ENCODE peak calls at places on chromosomes 1 and 21, in six cellular contexts. One of them, this sample, is unnamed.
A peak's percentile ranks its signal among the peaks of the same experiment; 100 is the strongest.

GRCh38 chr1:76299036-76299435 is 224.5 kb downstream of the ST6GALNAC3 start:
- DNase-seq in AG09319: no peak
- DNase-seq in CD8-positive, alpha-beta T cell: no peak
- DNase-seq in lower leg skin: no peak
- DNase-seq in fibroblast of lung: no peak
- DNase-seq in cardiac fibroblast: no peak
- DNase-seq in this sample: no peak

GRCh38 chr21:32578107-32578691 is 7.1 kb downstream of the TCP10L start:
- DNase-seq in AG09319: no peak
- DNase-seq in CD8-positive, alpha-beta T cell: no peak
- DNase-seq in lower leg skin: no peak
- DNase-seq in fibroblast of lung: no peak
- DNase-seq in cardiac fibroblast: peak; percentile 17
- DNase-seq in this sample: peak; percentile 56

GRCh38 chr1:29890201-29890959 is 654.1 kb downstream of the PTPRU start:
- DNase-seq in AG09319: no peak
- DNase-seq in CD8-positive, alpha-beta T cell: no peak
- DNase-seq in lower leg skin: no peak
- DNase-seq in fibroblast of lung: no peak
- DNase-seq in cardiac fibroblast: no peak
- DNase-seq in this sample: no peak

GRCh38 chr1:191026828-191027227 is 549.2 kb upstream of the BRINP3 start:
- DNase-seq in AG09319: no peak
- DNase-seq in CD8-positive, alpha-beta T cell: no peak
- DNase-seq in lower leg skin: no peak
- DNase-seq in fibroblast of lung: no peak
- DNase-seq in cardiac fibroblast: no peak
- DNase-seq in this sample: no peak

GRCh38 chr1:184513421-184513820 is 126.6 kb downstream of the C1orf21 start:
- DNase-seq in AG09319: no peak
- DNase-seq in CD8-positive, alpha-beta T cell: no peak
- DNase-seq in lower leg skin: no peak
- DNase-seq in fibroblast of lung: no peak
- DNase-seq in cardiac fibroblast: peak; percentile 15
- DNase-seq in this sample: no peak

GRCh38 chr1:72283204-72284083 is 1.1 kb upstream of the NEGR1 start:
- DNase-seq in AG09319: no peak
- DNase-seq in CD8-positive, alpha-beta T cell: peak; percentile 2
- DNase-seq in lower leg skin: peak; percentile 60
- DNase-seq in fibroblast of lung: peak; percentile 73
- DNase-seq in cardiac fibroblast: peak; percentile 83
- DNase-seq in this sample: peak; percentile 72

GRCh38 chr1:19644761-19645543 is 841 bp downstream of the NBL1 start:
- DNase-seq in AG09319: no peak
- DNase-seq in CD8-positive, alpha-beta T cell: peak; percentile 17
- DNase-seq in lower leg skin: no peak
- DNase-seq in fibroblast of lung: no peak
- DNase-seq in cardiac fibroblast: peak; percentile 26
- DNase-seq in this sample: peak; percentile 77

GRCh38 chr1:20716232-20716631 is 1.6 kb downstream of the KIF17 start:
- DNase-seq in AG09319: no peak
- DNase-seq in CD8-positive, alpha-beta T cell: no peak
- DNase-seq in lower leg skin: no peak
- DNase-seq in fibroblast of lung: no peak
- DNase-seq in cardiac fibroblast: no peak
- DNase-seq in this sample: no peak

GRCh38 chr1:71473331-71473730 is 392.5 kb upstream of the ZRANB2 start:
- DNase-seq in AG09319: no peak
- DNase-seq in CD8-positive, alpha-beta T cell: no peak
- DNase-seq in lower leg skin: no peak
- DNase-seq in fibroblast of lung: no peak
- DNase-seq in cardiac fibroblast: no peak
- DNase-seq in this sample: no peak

GRCh38 chr1:232641507-232641906 is 11.6 kb upstream of the SIPA1L2 start:
- DNase-seq in AG09319: no peak
- DNase-seq in CD8-positive, alpha-beta T cell: no peak
- DNase-seq in lower leg skin: no peak
- DNase-seq in fibroblast of lung: no peak
- DNase-seq in cardiac fibroblast: peak; percentile 16
- DNase-seq in this sample: no peak

GRCh38 chr1:208029381-208030319 is 118.7 kb upstream of the CD34 start:
- DNase-seq in AG09319: peak; percentile 44
- DNase-seq in CD8-positive, alpha-beta T cell: no peak
- DNase-seq in lower leg skin: no peak
- DNase-seq in fibroblast of lung: peak; percentile 80
- DNase-seq in cardiac fibroblast: peak; percentile 84
- DNase-seq in this sample: peak; percentile 44

GRCh38 chr1:32334274-32334861 is 1.7 kb downstream of the MARCKSL1 start:
- DNase-seq in AG09319: no peak
- DNase-seq in CD8-positive, alpha-beta T cell: no peak
- DNase-seq in lower leg skin: no peak
- DNase-seq in fibroblast of lung: no peak
- DNase-seq in cardiac fibroblast: no peak
- DNase-seq in this sample: no peak

GRCh38 chr1:224211262-224211962 is 28.4 kb downstream of the DEGS1 start:
- DNase-seq in AG09319: no peak
- DNase-seq in CD8-positive, alpha-beta T cell: no peak
- DNase-seq in lower leg skin: peak; percentile 40
- DNase-seq in fibroblast of lung: peak; percentile 80
- DNase-seq in cardiac fibroblast: peak; percentile 69
- DNase-seq in this sample: peak; percentile 73

GRCh38 chr1:209648931-209649776 is 3.1 kb downstream of the LAMB3 start:
- DNase-seq in AG09319: peak; percentile 80
- DNase-seq in CD8-positive, alpha-beta T cell: no peak
- DNase-seq in lower leg skin: no peak
- DNase-seq in fibroblast of lung: peak; percentile 97
- DNase-seq in cardiac fibroblast: peak; percentile 91
- DNase-seq in this sample: no peak

GRCh38 chr1:232893481-232894313 is 56.7 kb upstream of the NTPCR start:
- DNase-seq in AG09319: no peak
- DNase-seq in CD8-positive, alpha-beta T cell: no peak
- DNase-seq in lower leg skin: no peak
- DNase-seq in fibroblast of lung: no peak
- DNase-seq in cardiac fibroblast: peak; percentile 10
- DNase-seq in this sample: no peak

GRCh38 chr1:164688791-164689190 is 129.8 kb downstream of the PBX1 start:
- DNase-seq in AG09319: no peak
- DNase-seq in CD8-positive, alpha-beta T cell: no peak
- DNase-seq in lower leg skin: no peak
- DNase-seq in fibroblast of lung: no peak
- DNase-seq in cardiac fibroblast: no peak
- DNase-seq in this sample: no peak

GRCh38 chr1:237875291-237875690 is 15.4 kb downstream of the ZP4 start:
- DNase-seq in AG09319: no peak
- DNase-seq in CD8-positive, alpha-beta T cell: no peak
- DNase-seq in lower leg skin: no peak
- DNase-seq in fibroblast of lung: peak; percentile 48
- DNase-seq in cardiac fibroblast: no peak
- DNase-seq in this sample: no peak

GRCh38 chr1:223704921-223705878 is 7.1 kb upstream of the CAPN2 start:
- DNase-seq in AG09319: no peak
- DNase-seq in CD8-positive, alpha-beta T cell: no peak
- DNase-seq in lower leg skin: no peak
- DNase-seq in fibroblast of lung: peak; percentile 63
- DNase-seq in cardiac fibroblast: peak; percentile 84
- DNase-seq in this sample: no peak

GRCh38 chr1:21574464-21575151 is 65.4 kb downstream of the ALPL start:
- DNase-seq in AG09319: no peak
- DNase-seq in CD8-positive, alpha-beta T cell: no peak
- DNase-seq in lower leg skin: no peak
- DNase-seq in fibroblast of lung: no peak
- DNase-seq in cardiac fibroblast: peak; percentile 79
- DNase-seq in this sample: peak; percentile 24

GRCh38 chr21:27423073-27423472 is 456.2 kb upstream of the ADAMTS5 start:
- DNase-seq in AG09319: peak; percentile 51
- DNase-seq in CD8-positive, alpha-beta T cell: no peak
- DNase-seq in lower leg skin: peak; percentile 67
- DNase-seq in fibroblast of lung: peak; percentile 98
- DNase-seq in cardiac fibroblast: peak; percentile 88
- DNase-seq in this sample: peak; percentile 35

GRCh38 chr1:9363061-9363471 is 70.4 kb downstream of the SPSB1 start:
- DNase-seq in AG09319: no peak
- DNase-seq in CD8-positive, alpha-beta T cell: no peak
- DNase-seq in lower leg skin: no peak
- DNase-seq in fibroblast of lung: no peak
- DNase-seq in cardiac fibroblast: no peak
- DNase-seq in this sample: no peak

GRCh38 chr1:42259739-42260064 is 75.3 kb downstream of the FOXJ3 start:
- DNase-seq in AG09319: no peak
- DNase-seq in CD8-positive, alpha-beta T cell: no peak
- DNase-seq in lower leg skin: no peak
- DNase-seq in fibroblast of lung: no peak
- DNase-seq in cardiac fibroblast: no peak
- DNase-seq in this sample: no peak

GRCh38 chr1:219790834-219791615 is 137.3 kb downstream of the SLC30A10 start:
- DNase-seq in AG09319: no peak
- DNase-seq in CD8-positive, alpha-beta T cell: no peak
- DNase-seq in lower leg skin: no peak
- DNase-seq in fibroblast of lung: no peak
- DNase-seq in cardiac fibroblast: no peak
- DNase-seq in this sample: no peak

GRCh38 chr1:15833069-15833679 is 14.3 kb upstream of the SPEN start:
- DNase-seq in AG09319: no peak
- DNase-seq in CD8-positive, alpha-beta T cell: peak; percentile 27
- DNase-seq in lower leg skin: peak; percentile 76
- DNase-seq in fibroblast of lung: peak; percentile 63
- DNase-seq in cardiac fibroblast: no peak
- DNase-seq in this sample: peak; percentile 72

GRCh38 chr1:23472351-23473036 is 11.5 kb downstream of the ASAP3 start:
- DNase-seq in AG09319: no peak
- DNase-seq in CD8-positive, alpha-beta T cell: no peak
- DNase-seq in lower leg skin: no peak
- DNase-seq in fibroblast of lung: no peak
- DNase-seq in cardiac fibroblast: no peak
- DNase-seq in this sample: no peak

GRCh38 chr1:8823295-8823664 is 5.8 kb upstream of the RERE start:
- DNase-seq in AG09319: no peak
- DNase-seq in CD8-positive, alpha-beta T cell: no peak
- DNase-seq in lower leg skin: no peak
- DNase-seq in fibroblast of lung: no peak
- DNase-seq in cardiac fibroblast: no peak
- DNase-seq in this sample: no peak

GRCh38 chr21:33022828-33023573 is 2.7 kb upstream of the OLIG2 start:
- DNase-seq in AG09319: no peak
- DNase-seq in CD8-positive, alpha-beta T cell: no peak
- DNase-seq in lower leg skin: no peak
- DNase-seq in fibroblast of lung: no peak
- DNase-seq in cardiac fibroblast: no peak
- DNase-seq in this sample: no peak

DNA sequence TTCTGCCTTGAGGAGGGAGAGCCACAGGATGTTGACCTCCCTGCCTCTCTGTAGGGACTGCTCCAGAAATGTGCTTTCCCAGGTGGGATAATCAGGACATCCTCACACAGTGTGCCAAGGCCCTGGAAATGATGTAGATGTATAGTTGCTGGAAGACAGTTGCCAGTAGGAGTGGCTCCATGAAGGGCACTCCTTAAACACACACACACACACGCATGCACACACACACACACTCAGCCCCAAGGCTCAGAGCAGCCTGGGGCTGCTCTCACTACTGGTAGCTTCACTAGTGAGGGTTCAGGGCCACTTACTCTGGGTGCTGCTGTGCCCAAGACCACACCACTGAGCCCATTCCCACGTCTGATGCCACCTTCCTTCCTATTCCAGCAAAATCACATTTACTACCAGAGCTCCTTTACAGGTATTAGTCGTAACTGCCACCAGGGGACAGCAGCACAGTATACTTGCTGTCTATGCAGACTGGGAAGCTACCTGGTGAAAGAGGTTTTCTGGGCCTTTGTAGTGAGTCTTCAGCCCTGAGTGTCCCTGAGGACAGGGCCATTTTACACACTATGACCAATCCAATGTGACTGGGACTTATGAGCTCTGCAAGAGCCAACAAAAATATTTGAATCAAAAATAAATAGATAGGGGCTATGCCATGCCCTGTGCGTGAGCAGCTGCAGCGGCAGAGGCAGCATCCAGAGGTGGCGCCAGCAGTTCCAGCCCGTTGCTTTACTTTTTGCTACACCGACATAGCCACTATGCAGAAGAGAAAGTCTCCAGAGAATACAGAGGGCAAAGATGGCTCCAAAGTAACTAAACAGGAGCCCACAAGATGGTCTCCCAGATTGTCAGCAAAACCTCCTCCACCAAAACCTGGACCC is 15.0 kb downstream of the CRNN start:
- DNase-seq in AG09319: no peak
- DNase-seq in CD8-positive, alpha-beta T cell: no peak
- DNase-seq in lower leg skin: no peak
- DNase-seq in fibroblast of lung: no peak
- DNase-seq in cardiac fibroblast: peak; percentile 31
- DNase-seq in this sample: peak; percentile 23
- TF ChIP-seq CTCF in AG09319: peak; percentile 18
- TF ChIP-seq CTCF in CD8-positive, alpha-beta T cell: no peak
- TF ChIP-seq CTCF in lower leg skin: no peak
- TF ChIP-seq CTCF in fibroblast of lung: no peak
- TF ChIP-seq CTCF in cardiac fibroblast: peak; percentile 33
- TF ChIP-seq CTCF in this sample: no peak

GRCh38 chr1:149995927-149996326 is 14.6 kb downstream of the OTUD7B start:
- DNase-seq in AG09319: no peak
- DNase-seq in CD8-positive, alpha-beta T cell: no peak
- DNase-seq in lower leg skin: no peak
- DNase-seq in fibroblast of lung: no peak
- DNase-seq in cardiac fibroblast: no peak
- DNase-seq in this sample: no peak
- TF ChIP-seq CTCF in AG09319: no peak
- TF ChIP-seq CTCF in CD8-positive, alpha-beta T cell: no peak
- TF ChIP-seq CTCF in lower leg skin: no peak
- TF ChIP-seq CTCF in fibroblast of lung: no peak
- TF ChIP-seq CTCF in cardiac fibroblast: no peak
- TF ChIP-seq CTCF in this sample: no peak

GRCh38 chr1:166133276-166133841 is 33.4 kb downstream of the FAM78B start:
- DNase-seq in AG09319: no peak
- DNase-seq in CD8-positive, alpha-beta T cell: no peak
- DNase-seq in lower leg skin: no peak
- DNase-seq in fibroblast of lung: peak; percentile 1
- DNase-seq in cardiac fibroblast: no peak
- DNase-seq in this sample: no peak
- TF ChIP-seq CTCF in AG09319: no peak
- TF ChIP-seq CTCF in CD8-positive, alpha-beta T cell: no peak
- TF ChIP-seq CTCF in lower leg skin: no peak
- TF ChIP-seq CTCF in fibroblast of lung: peak; percentile 24
- TF ChIP-seq CTCF in cardiac fibroblast: peak; percentile 53
- TF ChIP-seq CTCF in this sample: peak; percentile 32

DNA sequence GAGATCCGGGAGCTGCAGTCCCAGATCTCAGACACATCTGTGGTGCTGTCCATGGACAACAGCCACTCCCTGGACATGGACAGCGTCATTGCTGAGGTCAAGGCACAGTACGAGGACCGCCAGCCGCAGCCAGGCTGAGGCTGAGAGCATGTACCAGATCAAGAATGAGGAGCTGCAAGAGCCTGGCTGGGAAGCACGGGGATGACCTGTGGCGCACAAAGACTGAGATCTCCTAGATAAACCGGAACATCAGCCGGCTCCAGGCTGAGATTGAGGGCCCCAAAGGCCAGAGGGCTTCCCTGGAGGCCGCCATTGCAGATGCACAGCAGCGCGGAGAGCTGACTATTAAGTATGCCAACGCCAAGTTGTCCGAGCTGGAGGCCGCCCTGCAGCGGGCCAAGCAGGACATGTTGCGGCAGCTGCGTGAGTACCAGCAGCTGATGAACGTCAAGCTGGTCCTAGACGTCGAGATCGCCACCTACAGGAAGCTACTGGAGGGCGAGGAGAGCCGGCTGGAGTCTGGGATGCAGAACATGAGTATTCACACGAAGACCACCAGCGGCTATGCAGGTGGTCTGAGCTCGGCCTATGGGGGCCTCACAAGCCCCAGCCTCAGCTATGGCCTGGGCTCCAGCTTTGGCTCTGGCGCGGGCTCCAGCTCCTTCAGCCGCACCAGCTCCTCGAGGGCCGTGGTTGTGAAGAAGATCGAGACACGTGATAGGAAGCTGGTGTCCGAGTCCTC is 25.5 kb downstream of the ETV3L start:
- DNase-seq in AG09319: peak; percentile 25
- DNase-seq in CD8-positive, alpha-beta T cell: peak; percentile 5
- DNase-seq in lower leg skin: peak; percentile 60
- DNase-seq in fibroblast of lung: peak; percentile 75
- DNase-seq in cardiac fibroblast: peak; percentile 81
- DNase-seq in this sample: peak; percentile 60
- TF ChIP-seq CTCF in AG09319: peak; percentile 59
- TF ChIP-seq CTCF in CD8-positive, alpha-beta T cell: no peak
- TF ChIP-seq CTCF in lower leg skin: peak; percentile 52
- TF ChIP-seq CTCF in fibroblast of lung: peak; percentile 67
- TF ChIP-seq CTCF in cardiac fibroblast: peak; percentile 71
- TF ChIP-seq CTCF in this sample: peak; percentile 63

This sample was measured in mucosa of descending colon.